ENCODE peak calls at places on chromosome 18, in seven cellular contexts. A is transverse colon, U is tibial nerve, I is mammary epithelial cell, N is EH, H is B cell, O is NCI-H1694 treated with DMSO at 0.1 percent for 48 hours. K is an unnamed sample.

GRCh38 chr18:70197042-70197441 is 8.4 kb downstream of the RTTN start:
- DNase-seq in A (no peak), U (no peak), I (no peak), N (peak), H (no peak), O (no peak), K (no peak)

GRCh38 chr18:24672165-24672950 is 211.9 kb downstream of the HRH4 start:
- DNase-seq in A (no peak), U (no peak), I (no peak), N (no peak), H (no peak), O (no peak), K (no peak)

GRCh38 chr18:43481069-43481468 is 203.8 kb upstream of the SYT4 start:
- DNase-seq in A (no peak), U (no peak), I (no peak), N (no peak), H (no peak), O (no peak), K (no peak)

GRCh38 chr18:10023853-10024638 is 110.2 kb downstream of the VAPA start:
- DNase-seq in A (no peak), U (no peak), I (no peak), N (no peak), H (no peak), O (no peak), K (no peak)

GRCh38 chr18:50429207-50429948 is 54.5 kb downstream of the SKA1 start:
- DNase-seq in A (no peak), U (no peak), I (no peak), N (peak), H (no peak), O (peak), K (peak)

GRCh38 chr18:27213123-27213717 is 28.1 kb upstream of the CHST9 start:
- DNase-seq in A (no peak), U (no peak), I (peak), N (no peak), H (no peak), O (no peak), K (no peak)

GRCh38 chr18:48228841-48229240 is 180.3 kb downstream of the ZBTB7C start:
- DNase-seq in A (no peak), U (no peak), I (no peak), N (no peak), H (no peak), O (peak), K (no peak)

GRCh38 chr18:59455728-59456276 is 96.7 kb upstream of the LMAN1 start:
- DNase-seq in A (no peak), U (no peak), I (no peak), N (peak), H (no peak), O (no peak), K (no peak)

GRCh38 chr18:68735498-68736343 is 20.8 kb upstream of the TMX3 start:
- DNase-seq in A (no peak), U (no peak), I (peak), N (peak), H (no peak), O (peak), K (peak)

GRCh38 chr18:50578651-50579050 is 18.8 kb downstream of the MAPK4 start:
- DNase-seq in A (no peak), U (no peak), I (peak), N (no peak), H (no peak), O (no peak), K (no peak)

GRCh38 chr18:28398491-28398890 is 221.6 kb upstream of the CDH2 start:
- DNase-seq in A (no peak), U (no peak), I (no peak), N (no peak), H (no peak), O (no peak), K (no peak)

GRCh38 chr18:79872852-79873444 is 75.2 kb downstream of the KCNG2 start:
- DNase-seq in A (no peak), U (peak), I (no peak), N (no peak), H (no peak), O (no peak), K (no peak)

GRCh38 chr18:80154293-80154692 is 45.2 kb downstream of the ADNP2 start:
- DNase-seq in A (no peak), U (no peak), I (no peak), N (peak), H (peak), O (peak), K (no peak)

GRCh38 chr18:33596178-33596854 is 18.3 kb downstream of the ASXL3 start:
- DNase-seq in A (no peak), U (no peak), I (peak), N (no peak), H (no peak), O (no peak), K (no peak)

GRCh38 chr18:50649821-50650220 is 89.9 kb downstream of the MAPK4 start:
- DNase-seq in A (peak), U (no peak), I (peak), N (no peak), H (no peak), O (no peak), K (no peak)

GRCh38 chr18:48866028-48866733 is 84.6 kb downstream of the SMAD7 start:
- DNase-seq in A (peak), U (no peak), I (no peak), N (peak), H (no peak), O (peak), K (no peak)

GRCh38 chr18:75104483-75104882 is 104.5 kb downstream of the PTGR3 start:
- DNase-seq in A (no peak), U (no peak), I (no peak), N (no peak), H (no peak), O (no peak), K (no peak)

GRCh38 chr18:34942276-34942675 is 98.9 kb upstream of the MAPRE2 start:
- DNase-seq in A (no peak), U (no peak), I (no peak), N (no peak), H (no peak), O (no peak), K (no peak)

GRCh38 chr18:36546876-36547275 is 249.4 kb downstream of the FHOD3 start:
- DNase-seq in A (no peak), U (no peak), I (no peak), N (no peak), H (no peak), O (no peak), K (no peak)

GRCh38 chr18:79867666-79868065 is 69.9 kb downstream of the KCNG2 start:
- DNase-seq in A (no peak), U (peak), I (no peak), N (no peak), H (no peak), O (no peak), K (no peak)

GRCh38 chr18:69239849-69240248 is 160.8 kb upstream of the DOK6 start:
- DNase-seq in A (no peak), U (no peak), I (no peak), N (no peak), H (no peak), O (no peak), K (no peak)

GRCh38 chr18:23856466-23857175 is 157.9 kb upstream of the TTC39C start:
- DNase-seq in A (no peak), U (no peak), I (peak), N (peak), H (no peak), O (no peak), K (no peak)

GRCh38 chr18:2916184-2916583 is 69.4 kb downstream of the EMILIN2 start:
- DNase-seq in A (no peak), U (no peak), I (no peak), N (peak), H (no peak), O (no peak), K (no peak)

GRCh38 chr18:14577971-14578370 is 34.6 kb upstream of the POTEC start:
- DNase-seq in A (no peak), U (no peak), I (peak), N (no peak), H (no peak), O (no peak), K (no peak)

GRCh38 chr18:25056456-25056855 is 295.5 kb downstream of the ZNF521 start:
- DNase-seq in A (no peak), U (no peak), I (no peak), N (no peak), H (no peak), O (no peak), K (no peak)

GRCh38 chr18:49584431-49584830 is 22.6 kb downstream of the LIPG start:
- DNase-seq in A (no peak), U (no peak), I (no peak), N (no peak), H (no peak), O (no peak), K (no peak)

GRCh38 chr18:58911241-58911640 is 46.6 kb downstream of the ZNF532 start:
- DNase-seq in A (no peak), U (no peak), I (no peak), N (peak), H (no peak), O (no peak), K (no peak)

GRCh38 chr18:61870151-61870550 is 22.7 kb downstream of the RNF152 start:
- DNase-seq in A (no peak), U (no peak), I (no peak), N (peak), H (no peak), O (no peak), K (no peak)

GRCh38 chr18:77006305-77007175 is 126.0 kb downstream of the MBP start:
- DNase-seq in A (no peak), U (no peak), I (no peak), N (no peak), H (no peak), O (no peak), K (no peak)

GRCh38 chr18:136433-136832 is 21.9 kb upstream of the USP14 start:
- DNase-seq in A (peak), U (no peak), I (no peak), N (no peak), H (no peak), O (no peak), K (no peak)

GRCh38 chr18:49225160-49225559 is 235.3 kb downstream of the DYM start:
- DNase-seq in A (no peak), U (no peak), I (no peak), N (peak), H (no peak), O (no peak), K (no peak)

GRCh38 chr18:52677991-52678390 is 338.0 kb downstream of the DCC start:
- DNase-seq in A (no peak), U (no peak), I (no peak), N (no peak), H (no peak), O (no peak), K (no peak)

GRCh38 chr18:6069103-6069502 is 173.8 kb upstream of the TMEM200C start:
- DNase-seq in A (no peak), U (no peak), I (no peak), N (no peak), H (no peak), O (no peak), K (no peak)

GRCh38 chr18:73908323-73908722 is 239.3 kb downstream of the FBXO15 start:
- DNase-seq in A (no peak), U (no peak), I (peak), N (peak), H (no peak), O (no peak), K (no peak)

GRCh38 chr18:32289480-32290075 is 99.7 kb downstream of the MEP1B start:
- DNase-seq in A (peak), U (no peak), I (peak), N (peak), H (no peak), O (peak), K (peak)

GRCh38 chr18:58715540-58715939 is 44.3 kb downstream of the MALT1 start:
- DNase-seq in A (no peak), U (no peak), I (no peak), N (no peak), H (no peak), O (no peak), K (no peak)

GRCh38 chr18:8654482-8655451 is 45.5 kb downstream of the RAB12 start:
- DNase-seq in A (no peak), U (no peak), I (no peak), N (peak), H (no peak), O (peak), K (peak)

GRCh38 chr18:13387856-13388548 is 169.4 kb downstream of the LDLRAD4 start:
- DNase-seq in A (no peak), U (no peak), I (no peak), N (peak), H (no peak), O (no peak), K (no peak)

GRCh38 chr18:76709659-76710645 is 112.4 kb upstream of the ZNF236 start:
- DNase-seq in A (peak), U (peak), I (peak), N (peak), H (peak), O (peak), K (peak)